ENCODE peak calls at places on chromosomes 2 and 18, in seven cellular contexts. N is GM23338, D is neural progenitor cell, Z is hepatocyte, M is GM23248, S is PC-3, V is OCI-LY7. C is an unnamed sample.

GRCh38 chr18:76589309-76589708 is 94.3 kb upstream of the ZNF516 start:
- DNase-seq in D (no peak), M (no peak), S (no peak), N (no peak), V (no peak), Z (no peak), C (no peak)

GRCh38 chr18:25284861-25285574 is 66.9 kb downstream of the ZNF521 start:
- DNase-seq in M (peak), Z (no peak), V (no peak), S (no peak), N (peak), D (peak), C (no peak)

GRCh38 chr2:3405876-3406275 is 26.4 kb downstream of the TRAPPC12 start:
- DNase-seq in N (no peak), M (no peak), Z (no peak), S (no peak), D (no peak), V (no peak), C (no peak)

GRCh38 chr2:120550274-120550673 is 185.4 kb upstream of the GLI2 start:
- DNase-seq in N (no peak), V (no peak), D (no peak), Z (no peak), S (no peak), M (no peak), C (no peak)

GRCh38 chr2:240347949-240348500 is 87.4 kb upstream of the GPC1 start:
- DNase-seq in M (no peak), D (no peak), S (no peak), Z (no peak), N (no peak), V (no peak), C (no peak)

GRCh38 chr2:188022389-188022788 is 269.3 kb upstream of the GULP1 start:
- DNase-seq in V (no peak), N (no peak), S (no peak), M (no peak), D (no peak), Z (no peak), C (no peak)

GRCh38 chr2:222690564-222691200 is 19.2 kb downstream of the MOGAT1 start:
- DNase-seq in D (peak), S (peak), V (peak), M (peak), Z (peak), N (peak), C (peak)

GRCh38 chr2:60745330-60745729 is 10.7 kb upstream of the PAPOLG start:
- DNase-seq in D (no peak), N (no peak), Z (no peak), M (no peak), V (no peak), S (no peak), C (no peak)

GRCh38 chr18:35039633-35040032 is 1.6 kb upstream of the MAPRE2 start:
- DNase-seq in Z (no peak), D (no peak), N (no peak), V (no peak), M (no peak), S (peak), C (no peak)

GRCh38 chr2:55766947-55767346 is 73.3 kb upstream of the PNPT1 start:
- DNase-seq in D (no peak), Z (no peak), S (no peak), M (no peak), V (no peak), N (no peak), C (no peak)

GRCh38 chr2:234378440-234378839 is 118.4 kb downstream of the ARL4C start:
- DNase-seq in D (no peak), S (no peak), M (peak), V (no peak), Z (no peak), N (no peak), C (no peak)

GRCh38 chr2:191190439-191190838 is 39.6 kb upstream of the STAT4 start:
- DNase-seq in M (no peak), V (no peak), D (no peak), N (no peak), S (no peak), Z (no peak), C (no peak)

GRCh38 chr2:185391571-185391970 is 347.0 kb upstream of the FSIP2 start:
- DNase-seq in D (no peak), N (no peak), M (no peak), Z (no peak), V (no peak), S (no peak), C (no peak)

GRCh38 chr2:68714866-68715265 is 19.7 kb upstream of the ARHGAP25 start:
- DNase-seq in V (peak), M (peak), Z (no peak), D (no peak), N (no peak), S (no peak), C (no peak)

GRCh38 chr2:9799729-9800632 is 43.3 kb upstream of the TAF1B start:
- DNase-seq in N (peak), Z (peak), S (peak), D (peak), V (peak), M (peak), C (peak)

GRCh38 chr2:234300932-234301823 is 195.7 kb downstream of the ARL4C start:
- DNase-seq in Z (no peak), D (no peak), S (no peak), N (no peak), M (no peak), V (no peak), C (no peak)

GRCh38 chr2:6772366-6772710 is 93.4 kb downstream of the CMPK2 start:
- DNase-seq in D (peak), S (peak), N (peak), M (no peak), Z (peak), V (peak), C (no peak)

GRCh38 chr18:12376034-12376717 is 851 bp downstream of the AFG3L2 start:
- DNase-seq in V (peak), S (peak), M (peak), N (peak), Z (peak), D (peak), C (no peak)

GRCh38 chr2:31379102-31379501 is 35.4 kb downstream of the XDH start:
- DNase-seq in S (no peak), N (no peak), V (no peak), M (no peak), Z (no peak), D (no peak), C (no peak)

GRCh38 chr2:175880-176800 is 87.7 kb downstream of the SH3YL1 start:
- DNase-seq in S (no peak), D (no peak), Z (peak), V (no peak), N (no peak), M (peak), C (no peak)

GRCh38 chr2:240160291-240161086 is 20.0 kb upstream of the OTOS start:
- DNase-seq in M (no peak), V (no peak), S (no peak), D (no peak), N (no peak), Z (no peak), C (no peak)

GRCh38 chr2:162075689-162076132 is 1.7 kb upstream of the DPP4 start:
- DNase-seq in D (no peak), N (no peak), Z (no peak), V (no peak), M (peak), S (no peak), C (no peak)

GRCh38 chr18:45691816-45692179 is 32.2 kb upstream of the SLC14A1 start:
- DNase-seq in V (no peak), S (no peak), Z (no peak), D (no peak), N (no peak), M (no peak), C (no peak)

GRCh38 chr2:39593439-39594393 is 72.0 kb upstream of the TMEM178A start:
- DNase-seq in N (peak), M (peak), V (peak), D (peak), Z (peak), S (peak), C (peak)

GRCh38 chr2:81894451-81894990 is 1590.0 kb upstream of the LRRTM1 start:
- DNase-seq in S (peak), M (no peak), Z (peak), N (no peak), D (no peak), V (no peak), C (no peak)

GRCh38 chr2:128016620-128017019 is 11.2 kb downstream of the SAP130 start:
- DNase-seq in N (no peak), V (no peak), S (no peak), M (peak), D (no peak), Z (no peak), C (no peak)

GRCh38 chr18:45670281-45670962 is 53.6 kb upstream of the SLC14A1 start:
- DNase-seq in M (peak), D (no peak), S (no peak), N (no peak), V (no peak), Z (no peak), C (no peak)

DNA sequence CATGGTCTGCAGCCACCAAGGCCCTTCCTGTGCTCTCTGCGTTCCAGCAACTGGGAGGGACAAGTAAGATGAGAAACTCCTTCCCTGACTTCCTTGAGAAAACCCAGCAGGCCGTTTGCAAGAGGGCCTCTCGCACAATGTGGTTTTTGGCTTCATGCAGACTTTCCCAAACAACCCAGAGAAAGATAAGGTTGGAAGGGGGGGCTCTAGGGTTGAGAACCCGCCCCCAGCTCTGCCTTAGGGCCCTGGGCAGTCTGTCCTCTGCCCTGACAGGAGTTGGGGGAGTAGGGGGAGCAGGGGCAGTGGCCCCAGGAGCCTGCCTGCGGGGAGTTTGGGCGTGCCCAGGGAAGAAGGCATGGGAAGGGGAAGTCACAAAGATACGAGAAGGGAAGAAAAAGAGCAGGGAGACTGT is 99.9 kb downstream of the SMAD7 start:
- DNase-seq in M (no peak), N (no peak), V (no peak), S (no peak), D (no peak), Z (no peak), C (no peak)
- H3K4me3 ChIP-seq in M (no peak), N (no peak), V (no peak), S (no peak), D (no peak), Z (no peak), C (no peak)

GRCh38 chr2:119435953-119436297 is 4.3 kb downstream of the TMEM37 start:
- DNase-seq in N (no peak), D (no peak), M (no peak), V (no peak), S (no peak), Z (no peak), C (no peak)
- TF ChIP-seq EZH2phosphoT487 in N (no peak), D (no peak), M (no peak), V (no peak), S (no peak), Z (no peak), C (no peak)

GRCh38 chr2:122851972-122852531 is 1096.6 kb downstream of the TSN start:
- DNase-seq in S (peak), N (no peak), V (no peak), Z (no peak), D (no peak), M (no peak), C (no peak)
- H3K4me3 ChIP-seq in S (no peak), N (no peak), V (no peak), Z (no peak), D (no peak), M (no peak), C (no peak)

DNA sequence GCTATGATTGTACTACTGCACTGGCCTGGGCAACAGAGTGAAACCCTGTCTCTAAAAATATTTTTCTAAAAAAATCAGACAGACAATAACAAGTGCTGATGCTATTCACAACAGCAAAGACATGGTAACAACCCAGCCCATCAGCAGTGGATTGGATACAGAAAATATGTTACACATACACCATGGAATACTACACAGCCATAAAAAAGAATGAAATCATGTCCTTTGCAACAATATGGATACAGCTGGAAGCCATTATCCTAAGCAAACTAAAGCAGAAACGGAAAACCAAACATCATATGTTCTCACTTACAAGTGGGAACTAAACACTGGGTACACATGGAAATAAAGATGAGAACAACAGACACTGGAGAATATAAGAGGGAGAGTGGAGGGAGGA is 19.9 kb downstream of the FAM161A start:
- DNase-seq in M (no peak), S (no peak), D (no peak), V (no peak), N (no peak), Z (no peak), C (no peak)
- TF ChIP-seq EZH2phosphoT487 in M (no peak), S (no peak), D (no peak), V (no peak), N (no peak), Z (no peak), C (no peak)

DNA sequence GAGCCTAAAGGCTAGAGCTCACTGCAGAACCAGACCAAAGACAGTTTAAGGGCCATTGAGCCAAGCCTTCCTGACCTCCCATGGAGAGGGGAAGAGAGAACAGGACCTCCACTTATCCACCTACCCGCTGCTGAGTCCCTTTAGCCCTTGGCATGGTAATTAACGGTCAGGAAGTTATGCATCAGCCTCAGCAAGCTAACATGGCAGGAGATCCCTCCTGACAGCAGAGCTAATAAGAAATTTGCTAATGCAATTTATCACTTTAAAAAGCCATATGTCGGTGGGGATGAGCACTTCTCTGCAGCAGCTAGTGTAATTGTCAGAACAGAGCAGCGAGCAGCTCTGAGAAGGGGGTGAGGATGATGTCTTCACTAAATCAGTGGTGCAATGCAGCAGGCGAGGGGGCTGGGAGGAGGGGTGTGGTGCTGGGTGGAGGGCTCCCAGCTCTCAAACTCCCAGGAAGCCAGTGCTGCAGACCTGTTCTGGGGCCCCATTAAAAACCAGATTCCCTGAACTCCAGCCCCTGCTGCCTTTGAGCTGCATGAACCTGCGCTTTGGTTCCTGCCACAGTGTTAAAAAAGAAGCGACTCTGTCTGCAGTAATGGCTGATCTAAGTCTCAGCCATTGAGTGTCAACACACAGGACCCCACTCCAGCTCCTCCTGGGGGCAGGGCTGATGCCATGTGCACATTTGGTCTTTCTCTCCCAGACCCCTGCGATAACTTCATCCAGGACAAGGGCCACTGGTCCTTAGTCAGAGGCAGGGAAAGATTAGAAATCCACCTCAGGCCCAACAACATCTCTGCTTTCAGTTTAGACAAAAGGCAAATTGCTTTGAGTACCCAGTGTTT is 84.2 kb upstream of the STPG4 start:
- DNase-seq in V (no peak), S (no peak), N (peak), Z (no peak), M (no peak), D (no peak), C (no peak)
- H3K4me3 ChIP-seq in V (no peak), S (no peak), N (peak), Z (no peak), M (no peak), D (no peak), C (no peak)

C was measured in HCT116.